ENCODE peak calls at places on chromosome 4, in seven cellular contexts. D, T, I, Z, R, O and E are unnamed samples.

GRCh38 chr4:9898596-9899345 is 117.3 kb downstream of the DRD5 start:
- DNase-seq in D (no peak), T (peak; percentile 9), I (no peak), Z (peak; percentile 73), R (peak; percentile 35), O (peak; percentile 13), E (no peak)

GRCh38 chr4:88107406-88108107 is 50.9 kb downstream of the ABCG2 start:
- DNase-seq in D (no peak), T (peak; percentile 71), I (no peak), Z (no peak), R (peak; percentile 16), O (peak; percentile 43), E (no peak)

GRCh38 chr4:26299254-26299882 is 21.4 kb upstream of the RBPJ start:
- DNase-seq in D (no peak), T (no peak), I (no peak), Z (no peak), R (no peak), O (peak; percentile 34), E (no peak)

GRCh38 chr4:23889814-23890269 is at the start of gene PPARGC1A:
- DNase-seq in D (peak; percentile 51), T (no peak), I (no peak), Z (no peak), R (no peak), O (peak; percentile 77), E (no peak)

GRCh38 chr4:153188966-153189801 is 15.1 kb upstream of the TRIM2 start:
- DNase-seq in D (no peak), T (no peak), I (no peak), Z (no peak), R (peak; percentile 10), O (peak; percentile 19), E (no peak)

GRCh38 chr4:19051751-19052296 is 1030.3 kb upstream of the LCORL start:
- DNase-seq in D (no peak), T (peak; percentile 2), I (no peak), Z (peak; percentile 16), R (no peak), O (no peak), E (no peak)

GRCh38 chr4:72489267-72489666 is 79.8 kb downstream of the ADAMTS3 start:
- DNase-seq in D (no peak), T (no peak), I (no peak), Z (no peak), R (peak; percentile 87), O (peak; percentile 68), E (no peak)

GRCh38 chr4:97984545-97985131 is 158.6 kb downstream of the STPG2 start:
- DNase-seq in D (no peak), T (peak; percentile 33), I (no peak), Z (no peak), R (peak; percentile 26), O (no peak), E (no peak)

GRCh38 chr4:87375719-87376291 is 15.2 kb downstream of the HSD17B11 start:
- DNase-seq in D (peak; percentile 55), T (peak; percentile 67), I (no peak), Z (no peak), R (peak; percentile 62), O (peak; percentile 92), E (peak; percentile 32)

GRCh38 chr4:165207431-165208321 is at the start of gene KLHL2:
- DNase-seq in D (peak; percentile 70), T (peak; percentile 80), I (peak; percentile 76), Z (peak; percentile 18), R (peak; percentile 65), O (peak; percentile 77), E (peak; percentile 73)

GRCh38 chr4:145904413-145905177 is 34.0 kb downstream of the ZNF827 start:
- DNase-seq in D (no peak), T (no peak), I (no peak), Z (no peak), R (peak; percentile 43), O (no peak), E (no peak)

GRCh38 chr4:146029147-146029546 is 90.5 kb upstream of the ZNF827 start:
- DNase-seq in D (no peak), T (no peak), I (no peak), Z (no peak), R (peak; percentile 32), O (no peak), E (no peak)

GRCh38 chr4:100067255-100067654 is 117.2 kb upstream of the H2AZ1 start:
- DNase-seq in D (no peak), T (no peak), I (no peak), Z (no peak), R (no peak), O (no peak), E (no peak)

GRCh38 chr4:96099031-96099430 is 259.1 kb downstream of the PDHA2 start:
- DNase-seq in D (no peak), T (no peak), I (no peak), Z (no peak), R (no peak), O (no peak), E (no peak)

GRCh38 chr4:76028242-76028859 is 5.1 kb upstream of the CXCL10 start:
- DNase-seq in D (no peak), T (peak; percentile 72), I (peak; percentile 32), Z (no peak), R (no peak), O (peak; percentile 36), E (no peak)

GRCh38 chr4:55169352-55169959 is 44.1 kb upstream of the KDR start:
- DNase-seq in D (no peak), T (no peak), I (no peak), Z (peak; percentile 57), R (peak; percentile 96), O (peak; percentile 53), E (no peak)

GRCh38 chr4:180932365-180933001 is 1310.7 kb upstream of the TENM3 start:
- DNase-seq in D (no peak), T (no peak), I (no peak), Z (no peak), R (no peak), O (peak; percentile 55), E (no peak)

GRCh38 chr4:174714393-174715211 is 114.4 kb downstream of the GLRA3 start:
- DNase-seq in D (no peak), T (peak; percentile 10), I (no peak), Z (peak; percentile 22), R (peak; percentile 68), O (peak; percentile 47), E (no peak)

GRCh38 chr4:173334891-173335754 is 965 bp upstream of the HMGB2 start:
- DNase-seq in D (peak; percentile 49), T (peak; percentile 72), I (no peak), Z (peak; percentile 71), R (peak; percentile 89), O (peak; percentile 78), E (peak; percentile 2)

GRCh38 chr4:22515145-22515887 is 550 bp downstream of the ADGRA3 start:
- DNase-seq in D (peak; percentile 68), T (peak; percentile 77), I (no peak), Z (no peak), R (peak; percentile 56), O (peak; percentile 81), E (no peak)

GRCh38 chr4:122686709-122687108 is 45.8 kb upstream of the BBS12 start:
- DNase-seq in D (no peak), T (no peak), I (no peak), Z (no peak), R (no peak), O (no peak), E (no peak)

GRCh38 chr4:6423575-6423974 is 48.8 kb downstream of the PPP2R2C start:
- DNase-seq in D (no peak), T (no peak), I (no peak), Z (no peak), R (no peak), O (no peak), E (no peak)

GRCh38 chr4:16579866-16580265 is 318.6 kb downstream of the LDB2 start:
- DNase-seq in D (no peak), T (no peak), I (no peak), Z (no peak), R (no peak), O (no peak), E (no peak)

GRCh38 chr4:83486457-83487129 is 1.7 kb upstream of the ABRAXAS1 start:
- DNase-seq in D (no peak), T (no peak), I (no peak), Z (no peak), R (no peak), O (no peak), E (no peak)

GRCh38 chr4:153403761-153404160 is 59.3 kb downstream of the MND1 start:
- DNase-seq in D (no peak), T (no peak), I (no peak), Z (no peak), R (no peak), O (peak; percentile 34), E (no peak)

GRCh38 chr4:150849016-150849415 is 166.1 kb downstream of the LRBA start:
- DNase-seq in D (no peak), T (no peak), I (no peak), Z (no peak), R (peak; percentile 75), O (no peak), E (no peak)
- H3K36me3 ChIP-seq in D (no peaks in the 10 kb centered on the region), T (no peaks in the 10 kb centered on the region), I (peaks cover 6% of the 10 kb centered on the region), Z (peaks cover 3% of the 10 kb centered on the region), R (peaks cover 3% of the 10 kb centered on the region), O (no peaks in the 10 kb centered on the region), E (peaks cover 15% of the 10 kb centered on the region)

DNA sequence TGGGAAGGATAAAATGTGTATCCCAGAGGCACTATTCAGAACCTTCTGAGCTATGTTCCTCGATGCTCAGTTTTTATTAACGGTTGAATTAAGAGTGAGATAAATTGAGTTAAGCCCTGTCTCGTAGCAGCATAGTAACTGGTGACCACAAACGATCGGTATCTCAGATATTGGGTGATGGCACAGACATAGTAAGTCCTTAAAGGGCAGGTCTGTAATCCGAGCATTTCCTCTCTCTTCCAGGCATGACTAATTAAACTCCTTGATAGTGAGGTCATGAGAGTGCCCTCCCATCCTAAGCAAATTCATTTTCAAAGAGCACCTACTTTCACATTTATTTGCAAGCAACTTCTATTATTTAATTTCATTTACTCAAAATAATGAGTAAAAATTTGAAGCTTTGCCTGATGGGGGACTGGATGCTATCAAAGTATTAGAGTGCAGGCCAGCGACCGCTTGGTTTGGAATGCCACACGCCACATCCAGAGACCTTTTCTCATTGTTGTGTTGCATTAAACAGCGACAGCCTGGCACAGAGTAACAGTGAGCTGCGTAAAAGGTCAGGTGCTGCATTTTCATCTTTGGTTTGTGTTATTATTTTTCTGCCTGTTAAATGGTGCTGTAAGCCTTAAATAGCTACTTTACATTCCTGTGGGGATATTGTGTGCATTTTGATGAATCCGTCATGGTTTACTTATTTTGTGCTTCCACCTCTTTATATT is 101.9 kb downstream of the PCDH7 start:
- DNase-seq in D (no peak), T (peak; percentile 7), I (no peak), Z (no peak), R (peak; percentile 19), O (peak; percentile 25), E (no peak)
- H3K4me3 ChIP-seq in D (no peak overlapping the region), T (no peak overlapping the region), I (no peak overlapping the region), Z (no peak overlapping the region), R (no peak overlapping the region), O (no peak overlapping the region), E (no peak overlapping the region)

DNA sequence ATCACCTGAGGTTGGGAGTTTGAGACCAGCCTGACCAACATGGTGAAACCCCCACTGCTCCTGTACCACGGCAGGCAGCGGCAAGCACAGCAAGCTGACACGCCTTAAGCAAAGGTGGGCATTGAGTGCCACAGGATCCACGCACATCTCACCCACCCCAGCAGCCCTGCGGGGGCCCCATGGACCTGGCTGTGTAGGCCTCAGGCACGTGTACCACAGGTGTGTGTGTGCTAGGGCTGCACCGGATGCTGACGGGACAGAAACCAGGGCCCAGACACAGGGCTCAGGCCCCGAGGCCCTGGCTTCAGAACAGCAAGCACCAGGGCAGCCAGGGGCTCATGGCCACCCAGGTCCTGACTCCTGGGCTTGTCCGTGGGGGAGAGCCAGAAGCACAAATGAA is 46.8 kb downstream of the GAK start:
- DNase-seq in D (no peak), T (no peak), I (no peak), Z (no peak), R (no peak), O (no peak), E (no peak)
- H3K36me3 ChIP-seq in D (no peaks in the 10 kb centered on the region), T (peaks cover 4% of the 10 kb centered on the region), I (peaks cover 17% of the 10 kb centered on the region), Z (peaks cover 100% of the 10 kb centered on the region), R (peaks cover 5% of the 10 kb centered on the region), O (peaks cover 45% of the 10 kb centered on the region), E (peaks cover 11% of the 10 kb centered on the region)

GRCh38 chr4:112910109-112910736 is 139.2 kb upstream of the ANK2 start:
- DNase-seq in D (no peak), T (no peak), I (no peak), Z (no peak), R (peak; percentile 9), O (peak; percentile 82), E (no peak)
- H3K4me3 ChIP-seq in D (peak overlapping the region; percentile 16), T (no peak overlapping the region), I (no peak overlapping the region), Z (no peak overlapping the region), R (no peak overlapping the region), O (peak overlapping the region; percentile 1), E (no peak overlapping the region)